ENCODE peak calls at places on chromosomes 16 and 17, in ten cellular contexts. A, J, M, O, S, U, F, Y, T and I are unnamed samples.

GRCh38 chr16:71412270-71413160 is 29.3 kb downstream of the TLE7 start:
- DNase-seq in A (peak; percentile 28), J (peak; percentile 74), M (no peak), O (no peak), S (peak; percentile 60), U (peak; percentile 79), F (peak; percentile 67), Y (peak; percentile 76), T (peak; percentile 88), I (peak; percentile 85)

GRCh38 chr17:80122926-80123505 is 21.6 kb downstream of the GAA start:
- DNase-seq in A (no peak), J (no peak), M (no peak), O (no peak), S (no peak), U (no peak), F (no peak), Y (no peak), T (no peak), I (no peak)

GRCh38 chr17:75323043-75323591 is 33.9 kb upstream of the SLC25A19 start:
- DNase-seq in A (peak; percentile 91), J (peak; percentile 91), M (peak; percentile 93), O (peak; percentile 67), S (peak; percentile 78), U (peak; percentile 77), F (peak; percentile 89), Y (peak; percentile 93), T (peak; percentile 93), I (peak; percentile 88)

GRCh38 chr16:9049241-9049640 is 42.2 kb upstream of the HAPSTR1 start:
- DNase-seq in A (no peak), J (no peak), M (no peak), O (no peak), S (no peak), U (no peak), F (peak; percentile 97), Y (peak; percentile 59), T (no peak), I (no peak)

GRCh38 chr17:40562841-40563370 is 2.4 kb downstream of the CCR7 start:
- DNase-seq in A (no peak), J (no peak), M (no peak), O (no peak), S (no peak), U (no peak), F (no peak), Y (no peak), T (no peak), I (no peak)

GRCh38 chr16:9311303-9311954 is 220.0 kb downstream of the HAPSTR1 start:
- DNase-seq in A (no peak), J (no peak), M (no peak), O (no peak), S (peak; percentile 61), U (no peak), F (no peak), Y (no peak), T (peak; percentile 73), I (no peak)

GRCh38 chr17:56499799-56500388 is 93.6 kb upstream of the NOG start:
- DNase-seq in A (no peak), J (peak; percentile 18), M (no peak), O (no peak), S (no peak), U (peak; percentile 8), F (peak; percentile 39), Y (peak; percentile 21), T (peak; percentile 48), I (peak; percentile 69)

GRCh38 chr16:23695756-23696155 is 17.1 kb downstream of the PLK1 start:
- DNase-seq in A (no peak), J (no peak), M (no peak), O (no peak), S (no peak), U (no peak), F (no peak), Y (no peak), T (no peak), I (no peak)

GRCh38 chr17:74481621-74482020 is 15.2 kb downstream of the CD300A start:
- DNase-seq in A (no peak), J (no peak), M (no peak), O (no peak), S (no peak), U (no peak), F (no peak), Y (no peak), T (no peak), I (no peak)

GRCh38 chr17:78725448-78726021 is 56.5 kb downstream of the CYTH1 start:
- DNase-seq in A (no peak), J (no peak), M (no peak), O (no peak), S (no peak), U (no peak), F (no peak), Y (no peak), T (no peak), I (no peak)

GRCh38 chr17:16040710-16041251 is 41.2 kb downstream of the TTC19 start:
- DNase-seq in A (no peak), J (no peak), M (no peak), O (no peak), S (no peak), U (no peak), F (no peak), Y (peak; percentile 81), T (no peak), I (no peak)

GRCh38 chr17:29181226-29181625 is 1.0 kb upstream of the MYO18A start:
- DNase-seq in A (no peak), J (no peak), M (no peak), O (no peak), S (no peak), U (peak; percentile 44), F (no peak), Y (no peak), T (no peak), I (no peak)

GRCh38 chr16:86048882-86049585 is 150.1 kb downstream of the IRF8 start:
- DNase-seq in A (no peak), J (no peak), M (no peak), O (no peak), S (no peak), U (no peak), F (no peak), Y (no peak), T (no peak), I (peak; percentile 66)

GRCh38 chr16:28179354-28179753 is 32.4 kb downstream of the XPO6 start:
- DNase-seq in A (no peak), J (no peak), M (no peak), O (no peak), S (no peak), U (no peak), F (no peak), Y (no peak), T (no peak), I (no peak)

DNA sequence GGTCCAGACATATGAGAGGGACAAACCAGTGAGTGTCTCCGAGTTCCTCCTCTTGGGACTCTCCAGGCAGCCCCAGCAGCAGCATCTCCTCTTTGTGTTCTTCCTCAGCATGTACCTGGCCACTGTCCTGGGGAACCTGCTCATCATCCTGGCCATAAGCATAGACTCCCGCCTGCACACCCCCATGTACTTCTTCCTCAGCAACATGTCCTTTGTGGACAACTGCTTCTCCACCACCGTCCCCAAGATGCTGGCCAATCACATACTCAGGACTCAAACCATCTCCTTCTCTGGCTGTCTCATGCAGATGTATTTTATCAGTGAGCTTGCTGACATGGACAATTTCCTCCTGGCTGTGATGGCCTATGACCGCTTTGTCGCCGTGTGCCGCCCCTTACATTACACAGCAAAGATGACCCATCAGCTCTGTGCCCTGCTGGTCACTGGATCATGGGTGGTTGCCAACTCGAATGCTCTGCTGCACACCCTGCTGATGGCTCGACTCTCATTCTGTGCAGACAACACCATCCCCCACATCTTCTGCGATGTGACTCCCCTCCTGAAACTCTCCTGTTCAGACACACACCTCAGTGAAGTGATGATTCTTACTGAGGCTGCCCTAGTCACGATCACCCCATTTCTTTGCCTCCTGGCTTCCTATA is 19.2 kb downstream of the ZNF200 start:
- DNase-seq in A (no peak), J (no peak), M (no peak), O (no peak), S (no peak), U (no peak), F (no peak), Y (no peak), T (no peak), I (no peak)
- H3K4me1 ChIP-seq in A (no peaks in the 10 kb centered on the region), J (no peaks in the 10 kb centered on the region), M (no peaks in the 10 kb centered on the region), O (no peaks in the 10 kb centered on the region), S (no peaks in the 10 kb centered on the region), U (no peaks in the 10 kb centered on the region), F (no peaks in the 10 kb centered on the region), Y (no peaks in the 10 kb centered on the region), T (no peaks in the 10 kb centered on the region), I (no peaks in the 10 kb centered on the region)

GRCh38 chr16:4614571-4615388 is at the start of gene UBALD1:
- DNase-seq in A (peak; percentile 88), J (peak; percentile 91), M (peak; percentile 94), O (peak; percentile 67), S (peak; percentile 89), U (peak; percentile 95), F (peak; percentile 93), Y (peak; percentile 94), T (peak; percentile 81), I (peak; percentile 89)
- H3K4me1 ChIP-seq in A (no peaks in the 10 kb centered on the region), J (peaks cover 8% of the 10 kb centered on the region), M (no peaks in the 10 kb centered on the region), O (peaks cover 59% of the 10 kb centered on the region), S (peaks cover 27% of the 10 kb centered on the region), U (peaks cover 42% of the 10 kb centered on the region), F (peaks cover 57% of the 10 kb centered on the region), Y (peaks cover 9% of the 10 kb centered on the region), T (peaks cover 7% of the 10 kb centered on the region), I (no peaks in the 10 kb centered on the region)

GRCh38 chr16:68778551-68779231 is 41.6 kb downstream of the CDH1 start:
- DNase-seq in A (no peak), J (no peak), M (no peak), O (no peak), S (no peak), U (peak; percentile 70), F (no peak), Y (no peak), T (peak; percentile 94), I (no peak)
- H3K4me1 ChIP-seq in A (no peaks in the 10 kb centered on the region), J (no peaks in the 10 kb centered on the region), M (no peaks in the 10 kb centered on the region), O (no peaks in the 10 kb centered on the region), S (peaks cover 21% of the 10 kb centered on the region), U (peaks cover 43% of the 10 kb centered on the region), F (peaks cover 6% of the 10 kb centered on the region), Y (no peaks in the 10 kb centered on the region), T (peaks cover 9% of the 10 kb centered on the region), I (peaks cover 2% of the 10 kb centered on the region)

GRCh38 chr17:50735287-50735686 is 15.9 kb downstream of the LUC7L3 start:
- DNase-seq in A (no peak), J (no peak), M (no peak), O (no peak), S (no peak), U (no peak), F (no peak), Y (no peak), T (no peak), I (no peak)

GRCh38 chr17:50728112-50728429 is 8.7 kb downstream of the LUC7L3 start:
- DNase-seq in A (no peak), J (no peak), M (no peak), O (no peak), S (no peak), U (no peak), F (no peak), Y (no peak), T (no peak), I (no peak)

GRCh38 chr17:50737118-50737698 is 17.8 kb downstream of the LUC7L3 start:
- DNase-seq in A (no peak), J (no peak), M (no peak), O (no peak), S (no peak), U (no peak), F (no peak), Y (no peak), T (no peak), I (no peak)

GRCh38 chr17:50728881-50729765 is 9.7 kb downstream of the LUC7L3 start:
- DNase-seq in A (no peak), J (no peak), M (no peak), O (no peak), S (no peak), U (no peak), F (no peak), Y (no peak), T (no peak), I (no peak)

GRCh38 chr17:50731575-50732460 is 12.4 kb downstream of the LUC7L3 start:
- DNase-seq in A (no peak), J (no peak), M (no peak), O (no peak), S (no peak), U (no peak), F (peak; percentile 25), Y (no peak), T (no peak), I (no peak)
- H3K4me1 ChIP-seq in A (no peaks in the 10 kb centered on the region), J (peaks cover 15% of the 10 kb centered on the region), M (peaks cover 6% of the 10 kb centered on the region), O (peaks cover 72% of the 10 kb centered on the region), S (peaks cover 68% of the 10 kb centered on the region), U (peaks cover 6% of the 10 kb centered on the region), F (peaks cover 12% of the 10 kb centered on the region), Y (peaks cover 12% of the 10 kb centered on the region), T (no peaks in the 10 kb centered on the region), I (no peaks in the 10 kb centered on the region)